ENCODE peak calls at places on chromosomes 3 and 15, in nine cellular contexts. One of them, this sample, is unnamed.

GRCh38 chr3:125011941-125012340 is 43.9 kb downstream of the HEG1 start:
- DNase-seq in cardiac muscle cell: no peak
- DNase-seq in brain microvascular endothelial cell: no peak
- DNase-seq in lower lobe of right lung: no peak
- DNase-seq in AG09309: no peak
- DNase-seq in tibial artery: no peak
- DNase-seq in sigmoid colon: no peak
- DNase-seq in fibroblast of pulmonary artery: peak; percentile 35
- DNase-seq in upper lobe of right lung: no peak
- DNase-seq in this sample: no peak

GRCh38 chr3:172591876-172592771 is 68.9 kb upstream of the TNFSF10 start:
- DNase-seq in cardiac muscle cell: no peak
- DNase-seq in brain microvascular endothelial cell: peak; percentile 55
- DNase-seq in lower lobe of right lung: no peak
- DNase-seq in AG09309: no peak
- DNase-seq in tibial artery: no peak
- DNase-seq in sigmoid colon: no peak
- DNase-seq in fibroblast of pulmonary artery: no peak
- DNase-seq in upper lobe of right lung: no peak
- DNase-seq in this sample: no peak

GRCh38 chr3:184911570-184911969 is 99.6 kb downstream of the VPS8 start:
- DNase-seq in cardiac muscle cell: no peak
- DNase-seq in brain microvascular endothelial cell: no peak
- DNase-seq in lower lobe of right lung: no peak
- DNase-seq in AG09309: no peak
- DNase-seq in tibial artery: no peak
- DNase-seq in sigmoid colon: no peak
- DNase-seq in fibroblast of pulmonary artery: no peak
- DNase-seq in upper lobe of right lung: no peak
- DNase-seq in this sample: no peak

GRCh38 chr3:10116138-10116460 is 624 bp downstream of the BRK1 start:
- DNase-seq in cardiac muscle cell: no peak
- DNase-seq in brain microvascular endothelial cell: peak; percentile 53
- DNase-seq in lower lobe of right lung: no peak
- DNase-seq in AG09309: no peak
- DNase-seq in tibial artery: no peak
- DNase-seq in sigmoid colon: no peak
- DNase-seq in fibroblast of pulmonary artery: peak; percentile 33
- DNase-seq in upper lobe of right lung: peak; percentile 62
- DNase-seq in this sample: no peak

GRCh38 chr3:124504332-124505059 is 225.8 kb upstream of the UMPS start:
- DNase-seq in cardiac muscle cell: no peak
- DNase-seq in brain microvascular endothelial cell: no peak
- DNase-seq in lower lobe of right lung: no peak
- DNase-seq in AG09309: peak; percentile 69
- DNase-seq in tibial artery: peak; percentile 92
- DNase-seq in sigmoid colon: no peak
- DNase-seq in fibroblast of pulmonary artery: peak; percentile 51
- DNase-seq in upper lobe of right lung: peak; percentile 66
- DNase-seq in this sample: no peak

GRCh38 chr3:15038306-15038705 is 26.8 kb downstream of the MRPS25 start:
- DNase-seq in cardiac muscle cell: no peak
- DNase-seq in brain microvascular endothelial cell: no peak
- DNase-seq in lower lobe of right lung: no peak
- DNase-seq in AG09309: no peak
- DNase-seq in tibial artery: no peak
- DNase-seq in sigmoid colon: no peak
- DNase-seq in fibroblast of pulmonary artery: no peak
- DNase-seq in upper lobe of right lung: no peak
- DNase-seq in this sample: no peak

GRCh38 chr3:176953106-176954080 is 243.9 kb downstream of the TBL1XR1 start:
- DNase-seq in cardiac muscle cell: no peak
- DNase-seq in brain microvascular endothelial cell: peak; percentile 45
- DNase-seq in lower lobe of right lung: no peak
- DNase-seq in AG09309: peak; percentile 39
- DNase-seq in tibial artery: no peak
- DNase-seq in sigmoid colon: peak; percentile 86
- DNase-seq in fibroblast of pulmonary artery: peak; percentile 64
- DNase-seq in upper lobe of right lung: no peak
- DNase-seq in this sample: no peak

GRCh38 chr15:28260722-28261121 is 61.3 kb downstream of the HERC2 start:
- DNase-seq in cardiac muscle cell: no peak
- DNase-seq in brain microvascular endothelial cell: no peak
- DNase-seq in lower lobe of right lung: no peak
- DNase-seq in AG09309: no peak
- DNase-seq in tibial artery: no peak
- DNase-seq in sigmoid colon: no peak
- DNase-seq in fibroblast of pulmonary artery: no peak
- DNase-seq in upper lobe of right lung: no peak
- DNase-seq in this sample: no peak

GRCh38 chr3:34213481-34213880 is 415.1 kb downstream of the PDCD6IP start:
- DNase-seq in cardiac muscle cell: no peak
- DNase-seq in brain microvascular endothelial cell: no peak
- DNase-seq in lower lobe of right lung: no peak
- DNase-seq in AG09309: no peak
- DNase-seq in tibial artery: no peak
- DNase-seq in sigmoid colon: no peak
- DNase-seq in fibroblast of pulmonary artery: no peak
- DNase-seq in upper lobe of right lung: no peak
- DNase-seq in this sample: no peak

DNA sequence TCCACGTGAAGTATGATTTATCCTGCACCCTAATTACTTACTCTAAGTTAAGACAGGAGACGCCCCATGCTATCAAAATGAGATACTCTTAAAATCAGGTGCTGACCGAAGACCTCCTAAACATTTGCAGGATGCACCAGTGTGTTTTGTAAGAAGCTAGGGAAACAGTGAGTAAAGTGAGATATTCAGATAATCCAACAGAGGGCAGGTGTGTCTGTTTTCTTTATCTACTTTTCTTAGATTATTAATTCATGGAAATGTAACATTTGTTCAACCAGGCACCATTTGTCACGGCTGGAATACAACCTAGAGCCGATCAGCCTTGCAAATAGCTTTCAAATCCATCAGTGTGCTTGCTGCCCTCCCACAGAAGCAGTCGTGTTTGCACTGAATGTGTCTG is 202.0 kb upstream of the CHRM5 start:
- DNase-seq in cardiac muscle cell: no peak
- DNase-seq in brain microvascular endothelial cell: no peak
- DNase-seq in lower lobe of right lung: no peak
- DNase-seq in AG09309: no peak
- DNase-seq in tibial artery: no peak
- DNase-seq in sigmoid colon: no peak
- DNase-seq in fibroblast of pulmonary artery: peak; percentile 5
- DNase-seq in upper lobe of right lung: no peak
- DNase-seq in this sample: no peak
- TF ChIP-seq CTCF in cardiac muscle cell: no peak
- TF ChIP-seq CTCF in brain microvascular endothelial cell: peak; percentile 16
- TF ChIP-seq CTCF in lower lobe of right lung: no peak
- TF ChIP-seq CTCF in AG09309: peak; percentile 18
- TF ChIP-seq CTCF in tibial artery: no peak
- TF ChIP-seq CTCF in sigmoid colon: no peak
- TF ChIP-seq CTCF in fibroblast of pulmonary artery: no peak
- TF ChIP-seq CTCF in upper lobe of right lung: no peak
- TF ChIP-seq CTCF in this sample: peak; percentile 62

GRCh38 chr3:141368062-141368924 is at the start of gene ZBTB38:
- DNase-seq in cardiac muscle cell: peak; percentile 65
- DNase-seq in brain microvascular endothelial cell: peak; percentile 98
- DNase-seq in lower lobe of right lung: peak; percentile 94
- DNase-seq in AG09309: peak; percentile 74
- DNase-seq in tibial artery: peak; percentile 98
- DNase-seq in sigmoid colon: peak; percentile 95
- DNase-seq in fibroblast of pulmonary artery: peak; percentile 98
- DNase-seq in upper lobe of right lung: peak; percentile 95
- DNase-seq in this sample: peak; percentile 94

GRCh38 chr3:141372656-141373055 is 4.4 kb downstream of the ZBTB38 start:
- DNase-seq in cardiac muscle cell: no peak
- DNase-seq in brain microvascular endothelial cell: no peak
- DNase-seq in lower lobe of right lung: no peak
- DNase-seq in AG09309: no peak
- DNase-seq in tibial artery: no peak
- DNase-seq in sigmoid colon: no peak
- DNase-seq in fibroblast of pulmonary artery: no peak
- DNase-seq in upper lobe of right lung: no peak
- DNase-seq in this sample: no peak

GRCh38 chr3:141371882-141372281 is 3.6 kb downstream of the ZBTB38 start:
- DNase-seq in cardiac muscle cell: no peak
- DNase-seq in brain microvascular endothelial cell: no peak
- DNase-seq in lower lobe of right lung: no peak
- DNase-seq in AG09309: no peak
- DNase-seq in tibial artery: no peak
- DNase-seq in sigmoid colon: no peak
- DNase-seq in fibroblast of pulmonary artery: no peak
- DNase-seq in upper lobe of right lung: no peak
- DNase-seq in this sample: no peak

GRCh38 chr3:141368925-141369794 is 856 bp downstream of the ZBTB38 start:
- DNase-seq in cardiac muscle cell: no peak
- DNase-seq in brain microvascular endothelial cell: peak; percentile 79
- DNase-seq in lower lobe of right lung: no peak
- DNase-seq in AG09309: peak; percentile 63
- DNase-seq in tibial artery: no peak
- DNase-seq in sigmoid colon: no peak
- DNase-seq in fibroblast of pulmonary artery: peak; percentile 89
- DNase-seq in upper lobe of right lung: no peak
- DNase-seq in this sample: no peak

DNA sequence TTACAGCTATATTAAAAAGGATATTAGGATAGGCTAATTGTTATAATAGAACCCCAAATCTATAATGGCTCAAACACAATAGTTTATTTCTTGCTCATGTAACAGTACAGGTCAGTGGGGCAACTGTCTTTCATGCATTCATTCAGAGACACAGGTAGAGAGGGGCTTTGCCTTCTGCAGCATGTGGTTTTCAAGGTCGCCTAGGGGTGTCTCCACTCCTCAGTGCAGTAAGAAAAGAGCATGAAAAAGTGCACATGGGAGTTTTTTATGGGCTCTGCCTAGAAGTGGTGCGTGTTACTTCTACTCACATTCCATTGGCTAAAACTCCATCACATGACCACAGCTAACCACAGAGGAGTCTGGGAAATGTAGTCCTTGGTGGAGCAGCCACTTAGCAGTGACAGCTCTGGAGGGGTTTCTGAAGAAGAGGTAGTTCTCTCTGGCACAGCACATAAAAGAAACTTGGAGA is 1.8 kb downstream of the ZBTB38 start:
- DNase-seq in cardiac muscle cell: peak; percentile 89
- DNase-seq in brain microvascular endothelial cell: peak; percentile 92
- DNase-seq in lower lobe of right lung: no peak
- DNase-seq in AG09309: peak; percentile 63
- DNase-seq in tibial artery: peak; percentile 76
- DNase-seq in sigmoid colon: peak; percentile 81
- DNase-seq in fibroblast of pulmonary artery: peak; percentile 96
- DNase-seq in upper lobe of right lung: no peak
- DNase-seq in this sample: no peak
- TF ChIP-seq CTCF in cardiac muscle cell: peak; percentile 49
- TF ChIP-seq CTCF in brain microvascular endothelial cell: peak; percentile 39
- TF ChIP-seq CTCF in lower lobe of right lung: peak; percentile 36
- TF ChIP-seq CTCF in AG09309: no peak
- TF ChIP-seq CTCF in tibial artery: peak; percentile 41
- TF ChIP-seq CTCF in sigmoid colon: no peak
- TF ChIP-seq CTCF in fibroblast of pulmonary artery: peak; percentile 40
- TF ChIP-seq CTCF in upper lobe of right lung: peak; percentile 41
- TF ChIP-seq CTCF in this sample: peak; percentile 59

DNA sequence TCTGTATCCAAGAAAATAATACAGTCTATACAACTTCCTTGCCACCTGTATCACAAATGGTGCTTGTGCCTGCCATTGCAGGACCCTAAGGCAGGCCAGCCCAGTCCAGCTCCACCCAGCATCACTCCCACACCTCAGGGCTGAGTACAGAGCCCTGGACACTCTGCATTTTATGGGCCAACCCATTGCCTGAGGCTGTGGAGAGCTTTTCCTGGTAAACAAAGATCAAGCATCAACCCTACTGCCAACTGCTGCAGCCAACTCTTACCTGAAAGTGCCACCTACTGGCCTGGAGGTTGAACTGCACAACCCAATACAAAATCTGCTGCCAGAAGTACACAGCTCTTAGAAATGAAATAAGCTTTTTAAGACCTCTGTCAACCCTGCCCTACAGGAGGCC is 1082.2 kb downstream of the NAALADL2 start:
- DNase-seq in cardiac muscle cell: no peak
- DNase-seq in brain microvascular endothelial cell: no peak
- DNase-seq in lower lobe of right lung: no peak
- DNase-seq in AG09309: no peak
- DNase-seq in tibial artery: no peak
- DNase-seq in sigmoid colon: no peak
- DNase-seq in fibroblast of pulmonary artery: peak; percentile 8
- DNase-seq in upper lobe of right lung: no peak
- DNase-seq in this sample: no peak
- TF ChIP-seq CTCF in cardiac muscle cell: peak; percentile 31
- TF ChIP-seq CTCF in brain microvascular endothelial cell: peak; percentile 59
- TF ChIP-seq CTCF in lower lobe of right lung: peak; percentile 34
- TF ChIP-seq CTCF in AG09309: peak; percentile 27
- TF ChIP-seq CTCF in tibial artery: no peak
- TF ChIP-seq CTCF in sigmoid colon: peak; percentile 8
- TF ChIP-seq CTCF in fibroblast of pulmonary artery: peak; percentile 38
- TF ChIP-seq CTCF in upper lobe of right lung: peak; percentile 30
- TF ChIP-seq CTCF in this sample: peak; percentile 53

GRCh38 chr3:28268989-28269388 is 27.6 kb downstream of the CMC1 start:
- DNase-seq in cardiac muscle cell: no peak
- DNase-seq in brain microvascular endothelial cell: no peak
- DNase-seq in lower lobe of right lung: no peak
- DNase-seq in AG09309: no peak
- DNase-seq in tibial artery: no peak
- DNase-seq in sigmoid colon: no peak
- DNase-seq in fibroblast of pulmonary artery: no peak
- DNase-seq in upper lobe of right lung: no peak
- DNase-seq in this sample: no peak
- TF ChIP-seq CTCF in cardiac muscle cell: peak; percentile 21
- TF ChIP-seq CTCF in brain microvascular endothelial cell: peak; percentile 61
- TF ChIP-seq CTCF in lower lobe of right lung: no peak
- TF ChIP-seq CTCF in AG09309: peak; percentile 14
- TF ChIP-seq CTCF in tibial artery: no peak
- TF ChIP-seq CTCF in sigmoid colon: no peak
- TF ChIP-seq CTCF in fibroblast of pulmonary artery: peak; percentile 29
- TF ChIP-seq CTCF in upper lobe of right lung: no peak
- TF ChIP-seq CTCF in this sample: peak; percentile 40

This sample was measured in chondrocyte.